ENCODE peak calls at places on chromosome 5, in ten cellular contexts. One of them, this sample, is unnamed.

GRCh38 chr5:160175438-160176218 is 53.7 kb upstream of the FABP6 start:
- DNase-seq in fibroblast of lung: peak; percentile 35
- DNase-seq in AG10803: peak; percentile 33
- DNase-seq in NCI-H1092: no peak
- DNase-seq in ELF-1: no peak
- DNase-seq in stimulated activated CD8-positive, alpha-beta memory T cell treated with anti-CD3 and anti-CD28 coated beads, Interleukin-7, amount 100 ng/mL, for 24 hours: no peak
- DNase-seq in activated T-cell treated with anti-CD3 and anti-CD28 coated beads for 1 hour: no peak
- DNase-seq in globus pallidus: peak; percentile 94
- DNase-seq in GM23338: no peak
- DNase-seq in hippocampal formation: peak; percentile 86
- DNase-seq in this sample: no peak

GRCh38 chr5:132386644-132387286 is 17.3 kb downstream of the SLC22A5 start:
- DNase-seq in fibroblast of lung: peak; percentile 77
- DNase-seq in AG10803: peak; percentile 75
- DNase-seq in NCI-H1092: peak; percentile 16
- DNase-seq in ELF-1: peak; percentile 84
- DNase-seq in stimulated activated CD8-positive, alpha-beta memory T cell treated with anti-CD3 and anti-CD28 coated beads, Interleukin-7, amount 100 ng/mL, for 24 hours: no peak
- DNase-seq in activated T-cell treated with anti-CD3 and anti-CD28 coated beads for 1 hour: peak; percentile 57
- DNase-seq in globus pallidus: peak; percentile 74
- DNase-seq in GM23338: peak; percentile 85
- DNase-seq in hippocampal formation: peak; percentile 61
- DNase-seq in this sample: peak; percentile 44

GRCh38 chr5:138508958-138509357 is 34.1 kb downstream of the ETF1 start:
- DNase-seq in fibroblast of lung: no peak
- DNase-seq in AG10803: peak; percentile 76
- DNase-seq in NCI-H1092: no peak
- DNase-seq in ELF-1: no peak
- DNase-seq in stimulated activated CD8-positive, alpha-beta memory T cell treated with anti-CD3 and anti-CD28 coated beads, Interleukin-7, amount 100 ng/mL, for 24 hours: no peak
- DNase-seq in activated T-cell treated with anti-CD3 and anti-CD28 coated beads for 1 hour: no peak
- DNase-seq in globus pallidus: no peak
- DNase-seq in GM23338: no peak
- DNase-seq in hippocampal formation: no peak
- DNase-seq in this sample: no peak

GRCh38 chr5:96629774-96630173 is 32.4 kb upstream of the CAST start:
- DNase-seq in fibroblast of lung: peak; percentile 80
- DNase-seq in AG10803: peak; percentile 91
- DNase-seq in NCI-H1092: no peak
- DNase-seq in ELF-1: no peak
- DNase-seq in stimulated activated CD8-positive, alpha-beta memory T cell treated with anti-CD3 and anti-CD28 coated beads, Interleukin-7, amount 100 ng/mL, for 24 hours: no peak
- DNase-seq in activated T-cell treated with anti-CD3 and anti-CD28 coated beads for 1 hour: no peak
- DNase-seq in globus pallidus: no peak
- DNase-seq in GM23338: no peak
- DNase-seq in hippocampal formation: no peak
- DNase-seq in this sample: no peak

GRCh38 chr5:140295414-140295813 is 7.5 kb downstream of the PFDN1 start:
- DNase-seq in fibroblast of lung: peak; percentile 96
- DNase-seq in AG10803: peak; percentile 87
- DNase-seq in NCI-H1092: no peak
- DNase-seq in ELF-1: no peak
- DNase-seq in stimulated activated CD8-positive, alpha-beta memory T cell treated with anti-CD3 and anti-CD28 coated beads, Interleukin-7, amount 100 ng/mL, for 24 hours: no peak
- DNase-seq in activated T-cell treated with anti-CD3 and anti-CD28 coated beads for 1 hour: peak; percentile 4
- DNase-seq in globus pallidus: no peak
- DNase-seq in GM23338: no peak
- DNase-seq in hippocampal formation: no peak
- DNase-seq in this sample: no peak

GRCh38 chr5:31021181-31021624 is 172.3 kb upstream of the CDH6 start:
- DNase-seq in fibroblast of lung: peak; percentile 8
- DNase-seq in AG10803: no peak
- DNase-seq in NCI-H1092: no peak
- DNase-seq in ELF-1: no peak
- DNase-seq in stimulated activated CD8-positive, alpha-beta memory T cell treated with anti-CD3 and anti-CD28 coated beads, Interleukin-7, amount 100 ng/mL, for 24 hours: no peak
- DNase-seq in activated T-cell treated with anti-CD3 and anti-CD28 coated beads for 1 hour: no peak
- DNase-seq in globus pallidus: no peak
- DNase-seq in GM23338: no peak
- DNase-seq in hippocampal formation: no peak
- DNase-seq in this sample: no peak

GRCh38 chr5:138611295-138612220 is 36.4 kb upstream of the HSPA9 start:
- DNase-seq in fibroblast of lung: peak; percentile 60
- DNase-seq in AG10803: no peak
- DNase-seq in NCI-H1092: peak; percentile 50
- DNase-seq in ELF-1: peak; percentile 72
- DNase-seq in stimulated activated CD8-positive, alpha-beta memory T cell treated with anti-CD3 and anti-CD28 coated beads, Interleukin-7, amount 100 ng/mL, for 24 hours: no peak
- DNase-seq in activated T-cell treated with anti-CD3 and anti-CD28 coated beads for 1 hour: no peak
- DNase-seq in globus pallidus: peak; percentile 77
- DNase-seq in GM23338: peak; percentile 62
- DNase-seq in hippocampal formation: peak; percentile 74
- DNase-seq in this sample: peak; percentile 47

GRCh38 chr5:55306641-55307382 is 682 bp downstream of the DHX29 start:
- DNase-seq in fibroblast of lung: peak; percentile 7
- DNase-seq in AG10803: no peak
- DNase-seq in NCI-H1092: no peak
- DNase-seq in ELF-1: no peak
- DNase-seq in stimulated activated CD8-positive, alpha-beta memory T cell treated with anti-CD3 and anti-CD28 coated beads, Interleukin-7, amount 100 ng/mL, for 24 hours: no peak
- DNase-seq in activated T-cell treated with anti-CD3 and anti-CD28 coated beads for 1 hour: no peak
- DNase-seq in globus pallidus: no peak
- DNase-seq in GM23338: no peak
- DNase-seq in hippocampal formation: no peak
- DNase-seq in this sample: no peak

GRCh38 chr5:155193018-155193417 is 179.5 kb downstream of the KIF4B start:
- DNase-seq in fibroblast of lung: no peak
- DNase-seq in AG10803: no peak
- DNase-seq in NCI-H1092: no peak
- DNase-seq in ELF-1: no peak
- DNase-seq in stimulated activated CD8-positive, alpha-beta memory T cell treated with anti-CD3 and anti-CD28 coated beads, Interleukin-7, amount 100 ng/mL, for 24 hours: no peak
- DNase-seq in activated T-cell treated with anti-CD3 and anti-CD28 coated beads for 1 hour: no peak
- DNase-seq in globus pallidus: no peak
- DNase-seq in GM23338: peak; percentile 13
- DNase-seq in hippocampal formation: no peak
- DNase-seq in this sample: no peak

GRCh38 chr5:179783128-179783527 is 10.7 kb upstream of the LTC4S start:
- DNase-seq in fibroblast of lung: no peak
- DNase-seq in AG10803: no peak
- DNase-seq in NCI-H1092: no peak
- DNase-seq in ELF-1: no peak
- DNase-seq in stimulated activated CD8-positive, alpha-beta memory T cell treated with anti-CD3 and anti-CD28 coated beads, Interleukin-7, amount 100 ng/mL, for 24 hours: no peak
- DNase-seq in activated T-cell treated with anti-CD3 and anti-CD28 coated beads for 1 hour: no peak
- DNase-seq in globus pallidus: no peak
- DNase-seq in GM23338: no peak
- DNase-seq in hippocampal formation: no peak
- DNase-seq in this sample: no peak

GRCh38 chr5:138492552-138493045 is 27.3 kb downstream of the EGR1 start:
- DNase-seq in fibroblast of lung: no peak
- DNase-seq in AG10803: no peak
- DNase-seq in NCI-H1092: no peak
- DNase-seq in ELF-1: no peak
- DNase-seq in stimulated activated CD8-positive, alpha-beta memory T cell treated with anti-CD3 and anti-CD28 coated beads, Interleukin-7, amount 100 ng/mL, for 24 hours: no peak
- DNase-seq in activated T-cell treated with anti-CD3 and anti-CD28 coated beads for 1 hour: no peak
- DNase-seq in globus pallidus: no peak
- DNase-seq in GM23338: no peak
- DNase-seq in hippocampal formation: no peak
- DNase-seq in this sample: no peak

GRCh38 chr5:77852514-77853352 is 76.6 kb upstream of the TBCA start:
- DNase-seq in fibroblast of lung: peak; percentile 71
- DNase-seq in AG10803: peak; percentile 59
- DNase-seq in NCI-H1092: peak; percentile 23
- DNase-seq in ELF-1: peak; percentile 75
- DNase-seq in stimulated activated CD8-positive, alpha-beta memory T cell treated with anti-CD3 and anti-CD28 coated beads, Interleukin-7, amount 100 ng/mL, for 24 hours: no peak
- DNase-seq in activated T-cell treated with anti-CD3 and anti-CD28 coated beads for 1 hour: no peak
- DNase-seq in globus pallidus: peak; percentile 79
- DNase-seq in GM23338: peak; percentile 87
- DNase-seq in hippocampal formation: peak; percentile 37
- DNase-seq in this sample: no peak

GRCh38 chr5:150499437-150499956 is 8.4 kb upstream of the NDST1 start:
- DNase-seq in fibroblast of lung: no peak
- DNase-seq in AG10803: no peak
- DNase-seq in NCI-H1092: no peak
- DNase-seq in ELF-1: no peak
- DNase-seq in stimulated activated CD8-positive, alpha-beta memory T cell treated with anti-CD3 and anti-CD28 coated beads, Interleukin-7, amount 100 ng/mL, for 24 hours: no peak
- DNase-seq in activated T-cell treated with anti-CD3 and anti-CD28 coated beads for 1 hour: no peak
- DNase-seq in globus pallidus: no peak
- DNase-seq in GM23338: no peak
- DNase-seq in hippocampal formation: no peak
- DNase-seq in this sample: no peak

GRCh38 chr5:81718300-81718699 is 32.6 kb downstream of the SSBP2 start:
- DNase-seq in fibroblast of lung: peak; percentile 12
- DNase-seq in AG10803: no peak
- DNase-seq in NCI-H1092: no peak
- DNase-seq in ELF-1: peak; percentile 34
- DNase-seq in stimulated activated CD8-positive, alpha-beta memory T cell treated with anti-CD3 and anti-CD28 coated beads, Interleukin-7, amount 100 ng/mL, for 24 hours: no peak
- DNase-seq in activated T-cell treated with anti-CD3 and anti-CD28 coated beads for 1 hour: no peak
- DNase-seq in globus pallidus: no peak
- DNase-seq in GM23338: peak; percentile 24
- DNase-seq in hippocampal formation: no peak
- DNase-seq in this sample: no peak

GRCh38 chr5:111225926-111226325 is 1.7 kb downstream of the CAMK4 start:
- DNase-seq in fibroblast of lung: no peak
- DNase-seq in AG10803: no peak
- DNase-seq in NCI-H1092: no peak
- DNase-seq in ELF-1: no peak
- DNase-seq in stimulated activated CD8-positive, alpha-beta memory T cell treated with anti-CD3 and anti-CD28 coated beads, Interleukin-7, amount 100 ng/mL, for 24 hours: no peak
- DNase-seq in activated T-cell treated with anti-CD3 and anti-CD28 coated beads for 1 hour: no peak
- DNase-seq in globus pallidus: no peak
- DNase-seq in GM23338: no peak
- DNase-seq in hippocampal formation: no peak
- DNase-seq in this sample: no peak

GRCh38 chr5:1144638-1145396 is 33.0 kb upstream of the SLC12A7 start:
- DNase-seq in fibroblast of lung: no peak
- DNase-seq in AG10803: no peak
- DNase-seq in NCI-H1092: no peak
- DNase-seq in ELF-1: no peak
- DNase-seq in stimulated activated CD8-positive, alpha-beta memory T cell treated with anti-CD3 and anti-CD28 coated beads, Interleukin-7, amount 100 ng/mL, for 24 hours: no peak
- DNase-seq in activated T-cell treated with anti-CD3 and anti-CD28 coated beads for 1 hour: no peak
- DNase-seq in globus pallidus: no peak
- DNase-seq in GM23338: no peak
- DNase-seq in hippocampal formation: no peak
- DNase-seq in this sample: no peak

GRCh38 chr5:35745666-35746065 is 111.0 kb upstream of the IL7R start:
- DNase-seq in fibroblast of lung: no peak
- DNase-seq in AG10803: no peak
- DNase-seq in NCI-H1092: no peak
- DNase-seq in ELF-1: no peak
- DNase-seq in stimulated activated CD8-positive, alpha-beta memory T cell treated with anti-CD3 and anti-CD28 coated beads, Interleukin-7, amount 100 ng/mL, for 24 hours: no peak
- DNase-seq in activated T-cell treated with anti-CD3 and anti-CD28 coated beads for 1 hour: no peak
- DNase-seq in globus pallidus: no peak
- DNase-seq in GM23338: no peak
- DNase-seq in hippocampal formation: no peak
- DNase-seq in this sample: no peak

GRCh38 chr5:59648949-59649921 is 244.3 kb downstream of the PDE4D start:
- DNase-seq in fibroblast of lung: no peak
- DNase-seq in AG10803: no peak
- DNase-seq in NCI-H1092: no peak
- DNase-seq in ELF-1: peak; percentile 35
- DNase-seq in stimulated activated CD8-positive, alpha-beta memory T cell treated with anti-CD3 and anti-CD28 coated beads, Interleukin-7, amount 100 ng/mL, for 24 hours: no peak
- DNase-seq in activated T-cell treated with anti-CD3 and anti-CD28 coated beads for 1 hour: no peak
- DNase-seq in globus pallidus: no peak
- DNase-seq in GM23338: no peak
- DNase-seq in hippocampal formation: no peak
- DNase-seq in this sample: no peak

GRCh38 chr5:61177070-61177469 is 14.8 kb upstream of the SMIM15 start:
- DNase-seq in fibroblast of lung: no peak
- DNase-seq in AG10803: no peak
- DNase-seq in NCI-H1092: peak; percentile 1
- DNase-seq in ELF-1: no peak
- DNase-seq in stimulated activated CD8-positive, alpha-beta memory T cell treated with anti-CD3 and anti-CD28 coated beads, Interleukin-7, amount 100 ng/mL, for 24 hours: no peak
- DNase-seq in activated T-cell treated with anti-CD3 and anti-CD28 coated beads for 1 hour: no peak
- DNase-seq in globus pallidus: no peak
- DNase-seq in GM23338: no peak
- DNase-seq in hippocampal formation: no peak
- DNase-seq in this sample: no peak

GRCh38 chr5:146188358-146188757 is 5.9 kb upstream of the LARS1 start:
- DNase-seq in fibroblast of lung: no peak
- DNase-seq in AG10803: peak; percentile 39
- DNase-seq in NCI-H1092: no peak
- DNase-seq in ELF-1: no peak
- DNase-seq in stimulated activated CD8-positive, alpha-beta memory T cell treated with anti-CD3 and anti-CD28 coated beads, Interleukin-7, amount 100 ng/mL, for 24 hours: no peak
- DNase-seq in activated T-cell treated with anti-CD3 and anti-CD28 coated beads for 1 hour: no peak
- DNase-seq in globus pallidus: no peak
- DNase-seq in GM23338: no peak
- DNase-seq in hippocampal formation: no peak
- DNase-seq in this sample: no peak

GRCh38 chr5:67673618-67674017 is 477.0 kb upstream of the CD180 start:
- DNase-seq in fibroblast of lung: no peak
- DNase-seq in AG10803: no peak
- DNase-seq in NCI-H1092: no peak
- DNase-seq in ELF-1: no peak
- DNase-seq in stimulated activated CD8-positive, alpha-beta memory T cell treated with anti-CD3 and anti-CD28 coated beads, Interleukin-7, amount 100 ng/mL, for 24 hours: no peak
- DNase-seq in activated T-cell treated with anti-CD3 and anti-CD28 coated beads for 1 hour: no peak
- DNase-seq in globus pallidus: no peak
- DNase-seq in GM23338: no peak
- DNase-seq in hippocampal formation: no peak
- DNase-seq in this sample: no peak

GRCh38 chr5:142237707-142238106 is 87.1 kb downstream of the SPRY4 start:
- DNase-seq in fibroblast of lung: no peak
- DNase-seq in AG10803: no peak
- DNase-seq in NCI-H1092: no peak
- DNase-seq in ELF-1: no peak
- DNase-seq in stimulated activated CD8-positive, alpha-beta memory T cell treated with anti-CD3 and anti-CD28 coated beads, Interleukin-7, amount 100 ng/mL, for 24 hours: no peak
- DNase-seq in activated T-cell treated with anti-CD3 and anti-CD28 coated beads for 1 hour: no peak
- DNase-seq in globus pallidus: no peak
- DNase-seq in GM23338: no peak
- DNase-seq in hippocampal formation: no peak
- DNase-seq in this sample: no peak

GRCh38 chr5:139962445-139962844 is 80.7 kb downstream of the NRG2 start:
- DNase-seq in fibroblast of lung: no peak
- DNase-seq in AG10803: no peak
- DNase-seq in NCI-H1092: no peak
- DNase-seq in ELF-1: no peak
- DNase-seq in stimulated activated CD8-positive, alpha-beta memory T cell treated with anti-CD3 and anti-CD28 coated beads, Interleukin-7, amount 100 ng/mL, for 24 hours: no peak
- DNase-seq in activated T-cell treated with anti-CD3 and anti-CD28 coated beads for 1 hour: no peak
- DNase-seq in globus pallidus: no peak
- DNase-seq in GM23338: no peak
- DNase-seq in hippocampal formation: no peak
- DNase-seq in this sample: no peak

GRCh38 chr5:64963278-64963677 is 194.5 kb downstream of the CWC27 start:
- DNase-seq in fibroblast of lung: no peak
- DNase-seq in AG10803: no peak
- DNase-seq in NCI-H1092: no peak
- DNase-seq in ELF-1: no peak
- DNase-seq in stimulated activated CD8-positive, alpha-beta memory T cell treated with anti-CD3 and anti-CD28 coated beads, Interleukin-7, amount 100 ng/mL, for 24 hours: no peak
- DNase-seq in activated T-cell treated with anti-CD3 and anti-CD28 coated beads for 1 hour: no peak
- DNase-seq in globus pallidus: no peak
- DNase-seq in GM23338: no peak
- DNase-seq in hippocampal formation: no peak
- DNase-seq in this sample: no peak

GRCh38 chr5:73311291-73312110 is 137.1 kb downstream of the FOXD1 start:
- DNase-seq in fibroblast of lung: peak; percentile 88
- DNase-seq in AG10803: peak; percentile 93
- DNase-seq in NCI-H1092: peak; percentile 14
- DNase-seq in ELF-1: peak; percentile 89
- DNase-seq in stimulated activated CD8-positive, alpha-beta memory T cell treated with anti-CD3 and anti-CD28 coated beads, Interleukin-7, amount 100 ng/mL, for 24 hours: no peak
- DNase-seq in activated T-cell treated with anti-CD3 and anti-CD28 coated beads for 1 hour: no peak
- DNase-seq in globus pallidus: no peak
- DNase-seq in GM23338: peak; percentile 62
- DNase-seq in hippocampal formation: no peak
- DNase-seq in this sample: no peak

GRCh38 chr5:7331083-7331482 is 64.9 kb upstream of the ADCY2 start:
- DNase-seq in fibroblast of lung: no peak
- DNase-seq in AG10803: no peak
- DNase-seq in NCI-H1092: no peak
- DNase-seq in ELF-1: no peak
- DNase-seq in stimulated activated CD8-positive, alpha-beta memory T cell treated with anti-CD3 and anti-CD28 coated beads, Interleukin-7, amount 100 ng/mL, for 24 hours: no peak
- DNase-seq in activated T-cell treated with anti-CD3 and anti-CD28 coated beads for 1 hour: no peak
- DNase-seq in globus pallidus: no peak
- DNase-seq in GM23338: peak; percentile 47
- DNase-seq in hippocampal formation: no peak
- DNase-seq in this sample: no peak

GRCh38 chr5:102865171-102865509 is 110.0 kb downstream of the PAM start:
- DNase-seq in fibroblast of lung: peak; percentile 36
- DNase-seq in AG10803: peak; percentile 40
- DNase-seq in NCI-H1092: no peak
- DNase-seq in ELF-1: no peak
- DNase-seq in stimulated activated CD8-positive, alpha-beta memory T cell treated with anti-CD3 and anti-CD28 coated beads, Interleukin-7, amount 100 ng/mL, for 24 hours: no peak
- DNase-seq in activated T-cell treated with anti-CD3 and anti-CD28 coated beads for 1 hour: no peak
- DNase-seq in globus pallidus: peak; percentile 7
- DNase-seq in GM23338: no peak
- DNase-seq in hippocampal formation: no peak
- DNase-seq in this sample: no peak

GRCh38 chr5:88882321-88883038 is 504 bp downstream of the MEF2C start:
- DNase-seq in fibroblast of lung: peak; percentile 26
- DNase-seq in AG10803: peak; percentile 4
- DNase-seq in NCI-H1092: no peak
- DNase-seq in ELF-1: no peak
- DNase-seq in stimulated activated CD8-positive, alpha-beta memory T cell treated with anti-CD3 and anti-CD28 coated beads, Interleukin-7, amount 100 ng/mL, for 24 hours: no peak
- DNase-seq in activated T-cell treated with anti-CD3 and anti-CD28 coated beads for 1 hour: no peak
- DNase-seq in globus pallidus: no peak
- DNase-seq in GM23338: no peak
- DNase-seq in hippocampal formation: no peak
- DNase-seq in this sample: no peak

This sample was measured in NCI-H1694.